ENCODE peak calls at places on chromosomes 4 and X, in five cellular contexts. One of them, this sample, is unnamed. For H3K27me3 and H3K36me3, the result is how much of the 10 kb centered on the place peaks cover.

GRCh38 chrX:123731987-123732678 is 719 bp downstream of the THOC2 start:
- DNase-seq in bronchial epithelial cell: peak
- DNase-seq in heart right ventricle: no peak
- DNase-seq in breast epithelium: no peak
- DNase-seq in CD8-positive, alpha-beta T cell: peak
- DNase-seq in this sample: no peak

GRCh38 chrX:129529685-129530281 is 6.5 kb upstream of the SMARCA1 start:
- DNase-seq in heart right ventricle: no peak
- DNase-seq in CD8-positive, alpha-beta T cell: no peak
- DNase-seq in breast epithelium: no peak
- DNase-seq in bronchial epithelial cell: peak
- DNase-seq in this sample: no peak

GRCh38 chr4:11424000-11424399 is 4.7 kb downstream of the HS3ST1 start:
- DNase-seq in heart right ventricle: no peak
- DNase-seq in bronchial epithelial cell: peak
- DNase-seq in CD8-positive, alpha-beta T cell: no peak
- DNase-seq in breast epithelium: peak
- DNase-seq in this sample: no peak

GRCh38 chr4:184969610-184970009 is 48.7 kb upstream of the HELT start:
- DNase-seq in heart right ventricle: no peak
- DNase-seq in CD8-positive, alpha-beta T cell: no peak
- DNase-seq in bronchial epithelial cell: no peak
- DNase-seq in breast epithelium: no peak
- DNase-seq in this sample: no peak

GRCh38 chrX:106341823-106342222 is 173.7 kb downstream of the PWWP3B start:
- DNase-seq in CD8-positive, alpha-beta T cell: no peak
- DNase-seq in bronchial epithelial cell: no peak
- DNase-seq in heart right ventricle: no peak
- DNase-seq in breast epithelium: no peak
- DNase-seq in this sample: no peak

GRCh38 chr4:122668241-122668640 is 47.4 kb upstream of the IL21 start:
- DNase-seq in CD8-positive, alpha-beta T cell: no peak
- DNase-seq in bronchial epithelial cell: peak
- DNase-seq in breast epithelium: no peak
- DNase-seq in heart right ventricle: no peak
- DNase-seq in this sample: no peak

GRCh38 chrX:4622768-4623167 is 909.3 kb upstream of the PRKX start:
- DNase-seq in bronchial epithelial cell: no peak
- DNase-seq in CD8-positive, alpha-beta T cell: no peak
- DNase-seq in heart right ventricle: no peak
- DNase-seq in breast epithelium: no peak
- DNase-seq in this sample: no peak

GRCh38 chr4:108702960-108703359 is 52.6 kb downstream of the OSTC start:
- DNase-seq in CD8-positive, alpha-beta T cell: no peak
- DNase-seq in heart right ventricle: no peak
- DNase-seq in breast epithelium: no peak
- DNase-seq in bronchial epithelial cell: no peak
- DNase-seq in this sample: no peak

GRCh38 chrX:66163849-66164401 is at the start of gene HEPH:
- DNase-seq in bronchial epithelial cell: no peak
- DNase-seq in breast epithelium: no peak
- DNase-seq in CD8-positive, alpha-beta T cell: no peak
- DNase-seq in heart right ventricle: no peak
- DNase-seq in this sample: no peak

GRCh38 chr4:88002786-88003185 is 4.6 kb upstream of the PKD2 start:
- DNase-seq in bronchial epithelial cell: peak
- DNase-seq in breast epithelium: no peak
- DNase-seq in heart right ventricle: no peak
- DNase-seq in CD8-positive, alpha-beta T cell: no peak
- DNase-seq in this sample: no peak

GRCh38 chr4:8689741-8690140 is 97.2 kb downstream of the CPZ start:
- DNase-seq in heart right ventricle: no peak
- DNase-seq in breast epithelium: no peak
- DNase-seq in CD8-positive, alpha-beta T cell: no peak
- DNase-seq in bronchial epithelial cell: no peak
- DNase-seq in this sample: no peak
- H3K27me3 ChIP-seq in heart right ventricle: half or more
- H3K27me3 ChIP-seq in breast epithelium: under half
- H3K27me3 ChIP-seq in CD8-positive, alpha-beta T cell: under half
- H3K27me3 ChIP-seq in bronchial epithelial cell: under half
- H3K27me3 ChIP-seq in this sample: half or more

GRCh38 chr4:26613735-26614134 is 29.9 kb downstream of the TBC1D19 start:
- DNase-seq in breast epithelium: no peak
- DNase-seq in heart right ventricle: no peak
- DNase-seq in bronchial epithelial cell: no peak
- DNase-seq in CD8-positive, alpha-beta T cell: no peak
- DNase-seq in this sample: no peak
- H3K36me3 ChIP-seq in breast epithelium: under half
- H3K36me3 ChIP-seq in heart right ventricle: under half
- H3K36me3 ChIP-seq in bronchial epithelial cell: under half
- H3K36me3 ChIP-seq in CD8-positive, alpha-beta T cell: under half
- H3K36me3 ChIP-seq in this sample: under half

GRCh38 chrX:26651755-26652154 is 435.8 kb downstream of the MAGEB5 start:
- DNase-seq in breast epithelium: no peak
- DNase-seq in CD8-positive, alpha-beta T cell: no peak
- DNase-seq in heart right ventricle: no peak
- DNase-seq in bronchial epithelial cell: peak
- DNase-seq in this sample: no peak
- TF ChIP-seq CTCF in breast epithelium: no peak
- TF ChIP-seq CTCF in CD8-positive, alpha-beta T cell: no peak
- TF ChIP-seq CTCF in heart right ventricle: no peak
- TF ChIP-seq CTCF in bronchial epithelial cell: no peak
- TF ChIP-seq CTCF in this sample: no peak

GRCh38 chr4:3659131-3659530 is 107.1 kb upstream of the ADRA2C start:
- DNase-seq in bronchial epithelial cell: no peak
- DNase-seq in heart right ventricle: no peak
- DNase-seq in breast epithelium: no peak
- DNase-seq in CD8-positive, alpha-beta T cell: no peak
- DNase-seq in this sample: no peak
- H3K27me3 ChIP-seq in bronchial epithelial cell: under half
- H3K27me3 ChIP-seq in heart right ventricle: half or more
- H3K27me3 ChIP-seq in breast epithelium: under half
- H3K27me3 ChIP-seq in CD8-positive, alpha-beta T cell: under half
- H3K27me3 ChIP-seq in this sample: half or more

DNA sequence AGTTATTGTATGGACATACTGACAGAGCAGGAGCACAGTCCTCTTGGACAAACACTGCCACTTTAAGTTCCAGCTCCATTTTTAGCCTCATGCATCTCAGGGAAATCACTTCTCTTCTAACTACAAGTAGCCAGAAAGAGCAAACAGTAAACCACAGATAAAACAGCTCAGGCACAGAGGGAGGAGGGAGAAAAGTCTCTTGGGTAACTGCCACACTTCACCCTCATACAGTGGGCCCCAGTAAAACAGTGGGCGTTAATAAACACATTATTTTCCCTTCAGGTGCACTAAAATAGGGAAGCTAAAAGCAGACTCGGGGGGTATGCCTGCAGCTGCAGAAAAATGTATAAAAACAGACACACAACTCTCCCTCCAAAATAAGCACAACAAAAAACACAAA is 21.6 kb downstream of the CD38 start:
- DNase-seq in breast epithelium: no peak
- DNase-seq in bronchial epithelial cell: no peak
- DNase-seq in heart right ventricle: no peak
- DNase-seq in CD8-positive, alpha-beta T cell: no peak
- DNase-seq in this sample: no peak
- H3K36me3 ChIP-seq in breast epithelium: under half
- H3K36me3 ChIP-seq in bronchial epithelial cell: under half
- H3K36me3 ChIP-seq in heart right ventricle: under half
- H3K36me3 ChIP-seq in CD8-positive, alpha-beta T cell: under half
- H3K36me3 ChIP-seq in this sample: under half

DNA sequence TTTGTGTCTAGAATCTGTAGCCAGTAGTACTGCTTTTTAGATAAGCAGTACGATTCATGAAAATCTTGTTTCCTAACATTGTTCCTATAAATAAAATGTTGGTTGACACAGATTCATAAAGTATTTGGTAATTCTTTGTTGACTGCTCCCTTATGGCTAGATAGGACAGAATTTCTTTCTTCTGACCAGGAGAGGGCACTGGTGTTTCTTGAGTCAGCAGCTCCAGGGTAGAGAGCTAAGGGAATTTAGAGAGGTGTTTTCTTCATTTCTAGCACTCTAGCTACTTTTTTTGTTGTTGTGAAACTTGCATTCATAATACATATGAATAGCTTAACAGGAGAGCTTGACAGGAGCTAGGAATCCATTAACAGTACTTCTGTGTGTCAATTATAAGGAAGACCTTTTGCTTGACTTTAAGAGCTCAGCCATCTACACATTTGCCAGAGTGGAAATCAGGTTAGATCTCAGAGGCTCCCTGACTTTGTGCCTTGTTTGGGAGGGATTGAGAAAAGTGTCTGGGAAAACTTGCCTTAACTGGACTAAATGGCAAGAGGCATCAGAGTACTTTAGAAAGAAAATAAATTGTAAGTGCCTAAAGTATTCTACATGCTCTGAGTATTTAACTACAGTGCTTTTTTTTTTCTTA is 756.1 kb downstream of the SH3BGRL start:
- DNase-seq in bronchial epithelial cell: peak
- DNase-seq in CD8-positive, alpha-beta T cell: no peak
- DNase-seq in heart right ventricle: no peak
- DNase-seq in breast epithelium: no peak
- DNase-seq in this sample: no peak
- TF ChIP-seq CTCF in bronchial epithelial cell: no peak
- TF ChIP-seq CTCF in CD8-positive, alpha-beta T cell: no peak
- TF ChIP-seq CTCF in heart right ventricle: peak
- TF ChIP-seq CTCF in breast epithelium: no peak
- TF ChIP-seq CTCF in this sample: peak

GRCh38 chrX:10416424-10416823 is 204.0 kb downstream of the MID1 start:
- DNase-seq in heart right ventricle: no peak
- DNase-seq in bronchial epithelial cell: no peak
- DNase-seq in CD8-positive, alpha-beta T cell: no peak
- DNase-seq in breast epithelium: no peak
- DNase-seq in this sample: no peak

GRCh38 chrX:10414872-10415703 is 205.3 kb downstream of the MID1 start:
- DNase-seq in heart right ventricle: no peak
- DNase-seq in breast epithelium: no peak
- DNase-seq in CD8-positive, alpha-beta T cell: no peak
- DNase-seq in bronchial epithelial cell: no peak
- DNase-seq in this sample: no peak

GRCh38 chrX:10414106-10414824 is 206.1 kb downstream of the MID1 start:
- DNase-seq in breast epithelium: no peak
- DNase-seq in bronchial epithelial cell: no peak
- DNase-seq in CD8-positive, alpha-beta T cell: no peak
- DNase-seq in heart right ventricle: no peak
- DNase-seq in this sample: no peak

GRCh38 chrX:10415704-10416001 is 204.7 kb downstream of the MID1 start:
- DNase-seq in bronchial epithelial cell: no peak
- DNase-seq in CD8-positive, alpha-beta T cell: no peak
- DNase-seq in breast epithelium: no peak
- DNase-seq in heart right ventricle: no peak
- DNase-seq in this sample: no peak
- H3K27me3 ChIP-seq in bronchial epithelial cell: under half
- H3K27me3 ChIP-seq in CD8-positive, alpha-beta T cell: under half
- H3K27me3 ChIP-seq in breast epithelium: under half
- H3K27me3 ChIP-seq in heart right ventricle: under half
- H3K27me3 ChIP-seq in this sample: under half

DNA sequence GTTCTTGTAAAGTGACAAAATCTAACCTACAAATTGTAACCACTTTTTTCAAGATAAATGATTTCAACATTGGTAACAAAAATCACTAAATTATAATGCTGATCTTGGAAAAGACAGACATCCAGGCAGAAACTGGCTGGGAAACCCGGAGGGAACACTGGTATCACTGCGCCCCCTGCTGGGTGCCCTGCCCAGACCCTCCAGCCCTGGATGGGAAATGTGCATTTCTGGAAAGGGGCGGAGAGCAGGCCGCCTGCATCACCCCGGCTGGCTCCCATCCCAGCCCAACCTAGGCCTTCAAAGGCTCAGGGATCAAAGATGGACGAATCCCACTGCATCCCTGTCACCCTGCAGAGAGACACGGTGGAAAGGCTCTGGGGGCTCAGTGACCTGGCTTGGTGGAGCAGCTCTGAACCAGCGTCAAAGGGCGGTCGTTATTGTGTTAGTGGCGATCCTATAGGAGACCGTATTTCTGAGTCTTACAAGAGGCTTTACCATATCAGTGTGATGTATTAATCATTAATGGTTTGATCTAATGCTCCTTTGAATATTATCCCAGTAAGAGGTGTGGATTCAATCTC is 37.3 kb downstream of the ACOX3 start:
- DNase-seq in heart right ventricle: peak
- DNase-seq in breast epithelium: peak
- DNase-seq in CD8-positive, alpha-beta T cell: peak
- DNase-seq in bronchial epithelial cell: peak
- DNase-seq in this sample: peak
- H3K36me3 ChIP-seq in heart right ventricle: under half
- H3K36me3 ChIP-seq in breast epithelium: under half
- H3K36me3 ChIP-seq in CD8-positive, alpha-beta T cell: under half
- H3K36me3 ChIP-seq in bronchial epithelial cell: under half
- H3K36me3 ChIP-seq in this sample: under half

GRCh38 chr4:53709693-53710092 is 118.4 kb upstream of the LNX1 start:
- DNase-seq in bronchial epithelial cell: no peak
- DNase-seq in CD8-positive, alpha-beta T cell: no peak
- DNase-seq in heart right ventricle: no peak
- DNase-seq in breast epithelium: no peak
- DNase-seq in this sample: no peak

GRCh38 chr4:53705151-53705764 is 114.0 kb upstream of the LNX1 start:
- DNase-seq in CD8-positive, alpha-beta T cell: no peak
- DNase-seq in heart right ventricle: no peak
- DNase-seq in breast epithelium: no peak
- DNase-seq in bronchial epithelial cell: no peak
- DNase-seq in this sample: no peak

GRCh38 chr4:53705972-53706371 is 114.7 kb upstream of the LNX1 start:
- DNase-seq in CD8-positive, alpha-beta T cell: no peak
- DNase-seq in bronchial epithelial cell: no peak
- DNase-seq in heart right ventricle: no peak
- DNase-seq in breast epithelium: no peak
- DNase-seq in this sample: no peak

GRCh38 chr4:53704329-53704728 is 113.0 kb upstream of the LNX1 start:
- DNase-seq in bronchial epithelial cell: no peak
- DNase-seq in breast epithelium: no peak
- DNase-seq in CD8-positive, alpha-beta T cell: no peak
- DNase-seq in heart right ventricle: no peak
- DNase-seq in this sample: no peak

GRCh38 chr4:53706422-53707032 is 115.2 kb upstream of the LNX1 start:
- DNase-seq in bronchial epithelial cell: peak
- DNase-seq in heart right ventricle: no peak
- DNase-seq in breast epithelium: no peak
- DNase-seq in CD8-positive, alpha-beta T cell: no peak
- DNase-seq in this sample: no peak
- TF ChIP-seq CTCF in bronchial epithelial cell: peak
- TF ChIP-seq CTCF in heart right ventricle: peak
- TF ChIP-seq CTCF in breast epithelium: no peak
- TF ChIP-seq CTCF in CD8-positive, alpha-beta T cell: no peak
- TF ChIP-seq CTCF in this sample: peak

DNA sequence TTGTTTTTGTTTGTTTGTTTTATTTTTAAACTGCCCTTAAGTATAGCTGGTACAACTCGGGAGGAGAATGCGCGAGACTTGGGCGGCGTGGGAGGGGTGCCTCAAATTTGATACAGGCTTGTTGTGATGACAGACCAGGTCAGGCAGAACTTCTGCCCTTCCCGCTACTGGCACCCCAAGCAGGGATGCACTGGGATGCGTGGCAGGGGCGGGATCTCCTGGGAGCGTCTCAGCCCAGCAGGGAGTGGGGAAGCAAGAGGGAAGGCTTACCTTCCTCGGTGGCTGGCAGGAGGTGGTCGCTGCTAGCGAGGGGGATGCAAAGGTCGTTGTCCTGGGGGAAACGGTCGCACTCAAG is 842 bp downstream of the SFRP2 start:
- DNase-seq in CD8-positive, alpha-beta T cell: no peak
- DNase-seq in breast epithelium: no peak
- DNase-seq in heart right ventricle: no peak
- DNase-seq in bronchial epithelial cell: no peak
- DNase-seq in this sample: no peak
- H3K27me3 ChIP-seq in CD8-positive, alpha-beta T cell: half or more
- H3K27me3 ChIP-seq in breast epithelium: under half
- H3K27me3 ChIP-seq in heart right ventricle: half or more
- H3K27me3 ChIP-seq in bronchial epithelial cell: under half
- H3K27me3 ChIP-seq in this sample: half or more

This sample was measured in left ventricle myocardium inferior.